ENCODE peak calls at places on chromosomes 5 and 9, in seven cellular contexts. B, N, M, Q, J, O and E are unnamed samples.

GRCh38 chr5:65076251-65076869 is 307.6 kb downstream of the CWC27 start:
- DNase-seq in O (no peak), M (peak), N (peak), J (peak), B (peak), Q (peak), E (no peak)

GRCh38 chr9:123438821-123439220 is 82.8 kb downstream of the CRB2 start:
- DNase-seq in N (no peak), O (peak), M (peak), J (no peak), Q (no peak), B (no peak), E (no peak)

GRCh38 chr5:68137451-68138190 is 77.9 kb upstream of the PIK3R1 start:
- DNase-seq in Q (no peak), O (no peak), M (no peak), J (no peak), B (no peak), N (no peak), E (no peak)

GRCh38 chr5:55363861-55364260 is 56.1 kb downstream of the MTREX start:
- DNase-seq in N (no peak), J (no peak), M (peak), O (no peak), B (no peak), Q (no peak), E (no peak)

GRCh38 chr9:128190516-128191405 is 611 bp downstream of the CIZ1 start:
- DNase-seq in J (no peak), O (no peak), B (no peak), N (no peak), M (no peak), Q (no peak), E (no peak)

GRCh38 chr9:120394058-120394669 is 185.8 kb downstream of the CDK5RAP2 start:
- DNase-seq in B (peak), M (peak), Q (no peak), O (no peak), J (no peak), N (no peak), E (peak)

GRCh38 chr5:64210866-64211265 is 45.2 kb downstream of the RNF180 start:
- DNase-seq in O (no peak), J (no peak), N (no peak), M (peak), Q (no peak), B (peak), E (peak)

GRCh38 chr5:80406980-80407734 is 707 bp upstream of the ZFYVE16 start:
- DNase-seq in B (peak), N (peak), Q (no peak), J (no peak), O (no peak), M (peak), E (no peak)

GRCh38 chr9:131874447-131874846 is 134.6 kb upstream of the RAPGEF1 start:
- DNase-seq in Q (no peak), J (no peak), N (no peak), B (no peak), O (no peak), M (no peak), E (no peak)

GRCh38 chr5:134175874-134176522 is 752 bp downstream of the SKP1 start:
- DNase-seq in N (peak), Q (peak), J (no peak), B (peak), O (peak), M (peak), E (no peak)

GRCh38 chr5:109826-110225 is 17.9 kb downstream of the PLEKHG4B start:
- DNase-seq in M (no peak), B (no peak), Q (no peak), O (no peak), N (no peak), J (no peak), E (no peak)

GRCh38 chr9:115672477-115673316 is 480.9 kb upstream of the PAPPA start:
- DNase-seq in B (peak), Q (no peak), M (peak), O (no peak), N (no peak), J (no peak), E (peak)

GRCh38 chr5:57174128-57174849 is 430 bp downstream of the GPBP1 start:
- DNase-seq in N (peak), M (peak), O (peak), B (no peak), Q (peak), J (no peak), E (no peak)

GRCh38 chr9:94600258-94600657 is 6.6 kb upstream of the FBP2 start:
- DNase-seq in J (no peak), M (no peak), B (no peak), N (no peak), O (no peak), Q (no peak), E (no peak)

GRCh38 chr9:101477736-101478135 is 42.2 kb upstream of the ALDOB start:
- DNase-seq in N (no peak), J (no peak), B (no peak), M (peak), O (no peak), Q (no peak), E (no peak)

GRCh38 chr9:20662156-20662555 is 21.9 kb upstream of the FOCAD start:
- DNase-seq in M (no peak), J (no peak), N (no peak), Q (no peak), O (no peak), B (no peak), E (no peak)

GRCh38 chr9:110753734-110754231 is 85.2 kb downstream of the MUSK start:
- DNase-seq in N (no peak), M (peak), O (no peak), B (no peak), J (peak), Q (no peak), E (no peak)

DNA sequence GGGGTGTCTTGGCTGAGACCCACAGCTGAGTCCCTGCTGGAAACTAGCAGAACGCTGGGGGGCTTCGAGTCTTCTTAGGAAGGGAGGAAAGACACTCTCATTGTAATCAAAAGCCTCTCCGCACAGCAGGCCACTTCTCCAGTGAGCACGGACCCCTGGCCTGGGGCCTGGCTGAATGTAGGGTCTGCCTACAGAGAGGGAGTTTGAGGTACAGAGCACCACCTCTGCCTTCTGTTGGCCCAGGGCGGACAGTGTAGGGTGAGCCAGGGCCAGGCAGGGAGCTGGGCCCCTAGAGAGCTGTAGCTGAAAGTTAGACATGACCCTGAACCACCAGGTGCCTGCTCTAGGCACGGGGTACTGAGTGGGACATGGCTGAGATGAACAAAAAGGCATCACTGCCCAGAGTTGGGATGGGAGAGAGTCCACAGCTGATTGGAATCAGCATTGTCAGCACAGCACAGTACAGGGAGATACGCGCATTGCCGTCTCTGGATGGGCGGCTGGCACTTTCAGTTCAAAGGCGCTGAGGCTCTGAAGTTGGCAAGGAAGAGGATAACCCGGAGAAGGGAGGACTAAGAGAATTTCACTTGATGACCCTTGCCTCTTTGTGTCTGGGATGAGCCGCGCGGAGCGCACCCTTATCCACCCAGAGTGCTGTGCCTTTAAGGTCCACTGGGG is 363 bp upstream of the SLC25A48 start:
- DNase-seq in M (peak), Q (no peak), B (peak), J (no peak), O (no peak), N (no peak), E (no peak)
- TF ChIP-seq CTCF in M (peak), Q (no peak), B (peak), J (peak), O (peak), N (peak), E (peak)

GRCh38 chr5:41610402-41610801 is 100.0 kb upstream of the PLCXD3 start:
- DNase-seq in O (no peak), J (no peak), B (no peak), Q (no peak), M (no peak), N (no peak), E (no peak)
- H3K4me3 ChIP-seq in O (no peak), J (no peak), B (no peak), Q (no peak), M (no peak), N (no peak), E (no peak)

GRCh38 chr5:160119905-160120266 is 636 bp upstream of the PWWP2A start:
- DNase-seq in B (no peak), M (no peak), J (no peak), N (no peak), Q (no peak), O (no peak), E (no peak)
- TF ChIP-seq CTCF in B (peak), M (peak), J (peak), N (peak), Q (no peak), O (peak), E (no peak)

GRCh38 chr5:157651011-157651611 is 1.1 kb downstream of the SOX30 start:
- DNase-seq in N (no peak), J (no peak), Q (no peak), B (no peak), M (no peak), O (no peak), E (no peak)

GRCh38 chr5:157649091-157649490 is 3.1 kb downstream of the SOX30 start:
- DNase-seq in O (no peak), J (no peak), N (no peak), Q (no peak), M (no peak), B (no peak), E (no peak)

GRCh38 chr5:157651623-157652376 is 438 bp downstream of the SOX30 start:
- DNase-seq in N (peak), Q (peak), O (peak), M (peak), J (no peak), B (peak), E (no peak)

GRCh38 chr5:157648275-157648990 is 3.8 kb downstream of the SOX30 start:
- DNase-seq in J (no peak), Q (no peak), O (no peak), M (no peak), B (no peak), N (no peak), E (no peak)

DNA sequence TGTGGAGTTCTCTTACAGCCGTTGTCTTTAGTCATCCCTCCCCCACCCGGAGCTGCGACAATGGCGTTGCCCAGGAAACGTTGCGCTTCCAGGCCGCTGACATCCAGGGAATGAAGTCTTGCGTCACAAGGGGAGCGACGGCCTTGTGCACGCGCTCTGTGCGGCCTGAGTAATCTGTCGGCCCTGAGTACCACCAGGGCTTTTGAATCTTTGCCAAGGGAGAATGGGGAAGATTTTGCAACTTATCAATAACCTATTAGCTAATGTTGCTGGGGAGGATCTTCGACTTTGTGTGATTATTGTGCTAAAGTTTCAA is at the start of gene SOX30:
- DNase-seq in J (no peak), M (no peak), Q (no peak), B (no peak), O (no peak), N (no peak), E (no peak)
- H3K4me3 ChIP-seq in J (no peak), M (peak), Q (peak), B (peak), O (peak), N (peak), E (peak)

DNA sequence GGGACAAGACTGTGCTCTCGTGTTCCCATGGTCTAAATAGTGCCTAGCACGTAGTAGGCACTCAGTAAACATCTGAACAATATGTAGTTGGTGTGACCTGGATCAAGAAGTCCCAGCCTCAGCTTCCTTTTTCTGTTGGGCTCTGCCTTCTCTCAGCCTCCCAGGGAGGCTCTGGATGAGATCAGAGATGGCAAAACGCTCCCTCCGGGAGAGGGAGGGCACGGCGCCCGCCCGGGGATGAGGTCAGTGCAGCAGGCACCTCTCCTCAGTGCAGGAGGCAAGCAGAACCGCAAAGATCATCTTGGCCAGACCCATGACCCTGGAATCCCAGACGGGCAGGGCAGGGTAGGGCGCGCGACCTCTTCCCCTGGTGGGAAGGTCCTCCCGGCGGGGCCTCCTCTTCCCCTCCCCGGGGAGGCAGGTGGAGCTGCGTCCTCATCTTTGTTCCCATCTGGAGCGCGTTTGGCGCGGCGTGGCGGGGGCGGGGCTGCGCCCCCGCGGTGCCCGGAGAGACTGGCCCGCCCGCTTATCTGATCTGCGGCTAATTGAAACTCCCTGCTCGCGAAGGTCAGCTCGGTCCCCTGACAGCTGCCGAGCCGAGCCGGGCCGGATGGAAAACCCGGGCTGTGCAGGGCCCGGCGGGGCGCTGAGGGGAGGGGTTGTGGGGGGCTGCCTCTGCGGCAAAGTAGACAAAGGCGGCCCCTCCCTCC is 60.9 kb downstream of the CXXC5 start:
- DNase-seq in N (peak), B (peak), O (no peak), Q (no peak), M (peak), J (peak), E (peak)
- TF ChIP-seq CTCF in N (no peak), B (no peak), O (no peak), Q (no peak), M (no peak), J (no peak), E (no peak)

DNA sequence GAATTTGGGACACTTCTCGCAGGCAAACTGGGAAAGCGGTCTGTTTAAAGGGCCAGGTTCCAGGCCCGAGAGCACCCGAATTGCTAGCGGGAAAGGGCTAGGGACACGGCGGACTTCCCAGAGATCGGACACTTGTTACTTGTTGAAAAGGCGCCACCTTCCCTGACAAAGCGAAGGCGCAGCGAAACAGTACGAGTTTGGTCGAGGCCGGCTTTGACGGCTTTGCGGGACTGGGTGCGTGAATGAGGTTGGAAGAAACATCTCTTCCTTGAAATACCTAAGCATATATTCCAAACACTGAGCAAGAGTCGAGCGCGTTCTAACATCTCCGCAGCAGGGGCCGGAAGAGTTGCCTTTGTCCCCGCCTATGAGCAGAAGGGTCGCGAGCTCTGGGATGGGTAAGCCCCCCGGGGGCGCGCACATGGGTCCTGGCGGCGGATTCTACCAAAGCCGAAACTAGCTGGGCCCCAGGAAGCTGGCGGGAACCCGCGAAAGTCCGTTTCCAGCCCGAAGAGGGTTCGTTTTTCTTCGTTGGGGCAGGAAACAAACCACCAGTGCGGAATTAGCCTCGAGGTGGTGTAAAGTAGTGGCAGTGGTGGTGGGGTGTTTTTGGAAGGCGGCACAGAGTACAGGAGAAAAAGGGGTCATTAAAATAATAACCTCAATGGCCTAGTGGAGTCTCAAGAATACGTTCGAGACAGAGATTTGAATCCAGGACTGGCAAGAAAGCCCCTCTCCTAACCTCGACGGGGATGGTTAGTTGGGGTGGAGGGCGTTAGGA is 1.5 kb downstream of the GDNF start:
- DNase-seq in J (peak), B (no peak), N (no peak), M (no peak), O (no peak), Q (no peak), E (no peak)
- H3K4me3 ChIP-seq in J (peak), B (peak), N (peak), M (peak), O (peak), Q (no peak), E (peak)

DNA sequence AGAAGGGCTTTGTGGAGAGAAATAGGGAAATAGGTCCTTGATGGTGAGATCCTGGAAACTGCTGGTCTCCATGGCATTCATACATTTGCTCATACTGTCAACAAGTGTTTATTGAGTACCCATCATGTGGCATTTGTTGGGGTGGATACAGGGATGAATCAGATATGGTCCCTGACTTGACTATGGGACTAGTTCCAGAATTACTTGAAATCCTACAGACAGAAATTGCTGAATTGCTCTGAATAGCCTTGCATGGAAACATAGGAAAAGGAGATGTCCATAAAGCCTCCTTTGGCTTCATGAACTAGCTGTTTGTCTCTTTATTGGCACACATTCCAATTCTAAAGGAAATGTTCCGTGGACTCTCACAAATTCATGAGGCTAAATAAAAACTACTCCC is 122.3 kb upstream of the C6 start:
- DNase-seq in O (no peak), Q (no peak), B (no peak), N (no peak), J (no peak), M (no peak), E (no peak)
- TF ChIP-seq CTCF in O (no peak), Q (no peak), B (no peak), N (no peak), J (no peak), M (no peak), E (no peak)